ENCODE peak calls at places on chromosomes 13 and 19, in four cellular contexts. B, F, D and W are unnamed samples.

GRCh38 chr13:50170447-50171037 is 155.3 kb downstream of the KCNRG start:
- DNase-seq in F (no peak), D (no peak), B (no peak), W (no peak)

GRCh38 chr19:9427941-9428340 is 7.4 kb downstream of the ZNF266 start:
- DNase-seq in D (no peak), F (no peak), B (no peak), W (no peak)

GRCh38 chr19:51148571-51148970 is 6.5 kb downstream of the SIGLEC7 start:
- DNase-seq in B (no peak), F (no peak), D (no peak), W (no peak)

GRCh38 chr19:647566-648284 is 8.0 kb downstream of the FGF22 start:
- DNase-seq in F (no peak), B (no peak), D (no peak), W (no peak)

GRCh38 chr13:21360463-21360862 is 98.6 kb downstream of the ZDHHC20 start:
- DNase-seq in F (no peak), D (no peak), B (no peak), W (no peak)

GRCh38 chr19:42424345-42424707 is 2.9 kb downstream of the LIPE start:
- DNase-seq in F (peak), B (no peak), D (no peak), W (no peak)

GRCh38 chr13:92074658-92075057 is 676.2 kb downstream of the GPC5 start:
- DNase-seq in B (no peak), F (no peak), D (no peak), W (no peak)

GRCh38 chr19:20863176-20863575 is 59.9 kb upstream of the ZNF85 start:
- DNase-seq in B (no peak), D (no peak), F (no peak), W (no peak)

GRCh38 chr19:55075366-55075998 is at the start of gene EPS8L1:
- DNase-seq in B (peak), D (no peak), F (no peak), W (no peak)

GRCh38 chr13:110126391-110126961 is 180.5 kb downstream of the COL4A1 start:
- DNase-seq in F (peak), B (peak), D (peak), W (peak)
- H3K27ac ChIP-seq in F (peak), B (peak), D (peak), W (peak)

GRCh38 chr13:19781526-19781925 is 1.2 kb downstream of the PSPC1 start:
- DNase-seq in F (no peak), B (no peak), D (no peak), W (no peak)
- H3K27ac ChIP-seq in F (peak), B (peak), D (peak), W (no peak)

GRCh38 chr19:53892981-53893325 is 11.0 kb downstream of the PRKCG start:
- DNase-seq in D (no peak), B (no peak), F (no peak), W (peak)
- H3K27ac ChIP-seq in D (no peak), B (no peak), F (no peak), W (no peak)

GRCh38 chr19:2603320-2603719 is 99.2 kb downstream of the GNG7 start:
- DNase-seq in F (no peak), B (no peak), D (no peak), W (peak)
- H3K27ac ChIP-seq in F (peak), B (peak), D (peak), W (peak)

DNA sequence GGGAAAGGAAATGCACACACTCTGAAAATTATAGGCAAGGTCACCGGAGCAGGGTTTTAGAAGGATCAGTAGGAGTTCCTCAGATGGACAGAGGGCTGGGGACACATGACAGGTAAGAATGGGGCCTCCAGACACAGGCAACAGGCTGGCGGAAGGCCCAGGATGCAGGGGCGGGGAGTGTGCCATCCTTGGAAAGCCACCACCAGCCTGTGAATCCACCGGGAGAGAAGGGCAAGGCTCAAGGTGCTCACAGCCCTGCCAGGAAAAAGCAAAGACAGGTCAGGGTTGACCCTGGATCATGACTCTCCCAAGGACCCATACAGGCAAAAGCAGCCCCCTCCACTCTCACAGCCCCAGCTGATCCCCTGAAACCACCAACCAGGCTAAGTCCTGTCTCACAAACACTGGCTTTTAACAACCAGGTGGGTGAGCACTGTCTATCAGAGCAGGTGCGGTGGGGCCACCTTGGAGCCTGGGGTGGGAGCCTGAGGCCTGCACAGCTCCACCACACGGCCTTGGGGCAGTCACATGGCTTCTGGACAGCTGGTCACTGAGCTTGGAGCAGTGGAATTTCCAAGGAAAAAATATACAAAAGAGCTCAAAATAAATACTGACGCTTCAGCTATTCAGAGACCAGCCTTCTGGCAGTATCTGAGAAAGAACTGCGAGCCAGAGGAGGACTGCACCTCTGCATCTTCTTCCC is 35.2 kb upstream of the ISYNA1 start:
- DNase-seq in F (no peak), D (no peak), B (no peak), W (no peak)
- H3K27ac ChIP-seq in F (peak), D (peak), B (no peak), W (no peak)

GRCh38 chr13:41356788-41357187 is 45.7 kb downstream of the NAA16 start:
- DNase-seq in D (no peak), B (no peak), F (no peak), W (no peak)

GRCh38 chr13:41354416-41354815 is 43.3 kb downstream of the NAA16 start:
- DNase-seq in F (no peak), B (no peak), D (no peak), W (no peak)

DNA sequence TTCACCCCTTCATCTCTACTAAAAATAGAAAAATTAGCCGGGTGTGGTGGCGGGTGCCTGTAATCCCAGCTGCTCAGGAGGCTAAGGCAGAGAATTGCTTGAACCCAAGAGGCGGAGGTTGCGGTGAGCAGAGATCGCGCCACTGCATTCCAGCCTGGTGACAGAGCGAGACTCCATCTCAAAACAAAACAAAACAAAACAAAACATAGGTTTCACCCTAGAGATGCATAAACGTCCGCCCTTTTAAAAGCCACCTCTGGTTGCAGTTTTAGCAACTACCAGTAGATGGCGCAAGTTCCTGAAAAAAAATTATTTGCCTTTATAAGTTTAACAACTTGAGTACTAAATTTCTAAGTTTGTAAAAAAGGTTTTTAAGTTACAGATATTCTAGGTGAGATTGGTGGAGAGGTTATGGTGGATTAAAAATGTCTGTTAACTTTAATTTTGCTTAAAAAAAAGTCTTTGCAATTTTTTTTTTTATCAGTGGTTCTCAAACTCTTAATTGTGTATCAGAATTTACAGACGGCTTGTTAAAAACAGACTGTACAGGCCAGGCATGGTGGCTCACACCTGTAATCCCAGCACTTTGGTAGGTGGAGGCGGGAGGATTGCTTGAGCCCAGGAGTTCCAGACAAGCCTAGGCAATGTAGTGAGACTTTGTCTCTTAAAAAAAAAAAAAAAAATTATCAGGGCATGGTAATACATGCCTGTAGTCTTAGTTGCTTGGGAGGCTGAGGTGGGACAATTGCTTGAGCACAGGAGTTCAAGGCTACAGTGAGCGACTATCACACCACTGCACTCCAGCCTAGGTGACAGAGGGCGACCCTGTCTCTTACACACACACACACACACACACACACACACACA is 42.1 kb downstream of the NAA16 start:
- DNase-seq in B (no peak), F (peak), D (no peak), W (no peak)
- H3K27ac ChIP-seq in B (no peak), F (no peak), D (no peak), W (no peak)

DNA sequence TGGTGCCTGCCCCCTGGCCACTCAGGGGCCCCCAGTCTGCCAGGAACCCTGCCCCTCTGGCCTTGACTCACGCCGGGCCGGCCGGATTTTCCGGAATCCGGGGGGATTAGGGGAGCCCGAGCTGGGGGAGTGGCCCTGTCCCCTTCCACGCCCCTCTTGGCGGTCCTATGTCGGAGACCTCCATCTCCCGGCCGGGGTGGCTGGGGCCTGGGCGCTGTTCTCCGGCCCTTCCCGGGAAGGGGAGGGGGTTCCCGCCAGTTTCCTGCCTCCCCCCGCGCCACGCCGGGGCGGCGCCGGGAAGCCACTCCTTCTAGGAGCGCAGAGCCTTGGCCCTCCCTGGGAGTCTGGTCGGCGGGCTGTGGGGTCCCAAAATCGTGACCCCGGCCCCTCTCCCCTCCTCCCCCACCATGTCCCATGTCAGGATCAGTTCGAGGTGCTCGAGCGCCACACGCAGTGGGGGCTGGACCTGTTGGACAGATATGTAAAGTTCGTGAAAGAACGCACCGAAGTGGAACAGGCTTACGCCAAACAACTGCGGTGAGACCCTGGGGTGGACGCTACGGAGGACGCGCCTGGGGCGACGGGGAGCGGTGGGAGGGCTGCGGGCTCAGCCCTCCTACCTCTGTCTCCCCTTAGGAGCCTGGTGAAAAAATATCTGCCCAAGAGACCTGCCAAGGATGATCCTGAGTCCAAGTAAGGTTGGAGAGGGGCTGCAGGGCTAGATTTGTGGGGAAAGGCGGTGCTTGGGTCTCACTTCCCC is 1.3 kb downstream of the TRIP10 start:
- DNase-seq in B (peak), F (no peak), D (no peak), W (peak)
- H3K27ac ChIP-seq in B (peak), F (peak), D (peak), W (peak)

DNA sequence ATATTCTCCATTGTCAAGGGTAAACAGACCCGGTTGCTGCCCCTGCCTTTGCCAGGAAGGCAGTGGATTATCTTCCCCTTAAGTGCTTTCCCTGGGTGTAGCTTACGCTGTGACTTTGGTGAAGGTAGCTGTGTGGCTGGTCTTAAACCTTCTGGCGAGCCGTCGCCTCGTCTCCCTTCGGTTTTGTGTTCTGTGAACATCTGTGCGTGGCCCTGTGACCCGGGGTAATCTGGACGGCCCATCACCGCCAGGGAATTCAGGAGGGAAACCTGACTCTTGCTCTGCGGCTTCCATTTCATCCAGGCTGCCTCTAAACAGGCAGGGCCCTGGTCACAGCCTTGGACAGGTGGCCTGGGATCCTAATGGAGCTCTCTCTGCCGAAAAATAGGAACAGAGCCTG is 78.7 kb downstream of the SHISA2 start:
- DNase-seq in D (peak), F (no peak), B (no peak), W (no peak)
- H3K27ac ChIP-seq in D (no peak), F (no peak), B (no peak), W (no peak)

GRCh38 chr13:107778094-107778493 is 437.2 kb downstream of the LIG4 start:
- DNase-seq in F (no peak), D (no peak), B (no peak), W (no peak)
- H3K27ac ChIP-seq in F (no peak), D (no peak), B (no peak), W (no peak)

GRCh38 chr19:11766597-11767591 is at the start of gene ZNF441:
- DNase-seq in D (peak), B (peak), F (peak), W (peak)

GRCh38 chr19:11767633-11768133 is 883 bp downstream of the ZNF441 start:
- DNase-seq in D (no peak), B (peak), F (peak), W (peak)

DNA sequence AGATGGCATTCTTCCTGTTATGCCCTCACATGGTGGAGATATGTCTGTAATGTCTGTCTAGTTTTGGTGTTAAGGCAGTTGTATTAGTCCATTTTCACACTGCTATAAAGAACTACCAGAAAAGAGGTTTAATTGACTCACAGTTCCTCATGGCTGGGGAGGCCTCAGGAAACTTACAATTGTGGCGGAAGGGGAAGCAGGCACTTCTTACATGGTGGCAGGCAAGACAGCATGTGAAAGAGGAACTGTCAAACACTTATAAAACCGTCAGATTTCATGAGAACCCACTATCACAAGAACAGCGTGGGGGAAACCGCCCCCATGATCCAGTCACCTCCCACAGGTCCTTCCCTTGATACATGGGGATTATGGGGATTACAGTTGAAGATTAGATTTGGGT is 3.2 kb downstream of the ZNF441 start:
- DNase-seq in B (no peak), D (no peak), F (no peak), W (no peak)
- H3K27ac ChIP-seq in B (no peak), D (no peak), F (no peak), W (no peak)